ENCODE peak calls at places on chromosomes 11 and 22, in four cellular contexts. H is skeletal muscle cell; P is stimulated activated CD8-positive, alpha-beta memory T cell treated with anti-CD3 and anti-CD28 coated beads, Interleukin-15, amount 100 ng/mL, for 1 hour; M is naive B cell. R is an unnamed sample.

GRCh38 chr11:70220136-70220535 is 17.0 kb downstream of the FADD start:
- DNase-seq in H (no peak), M (no peak), P (no peak), R (no peak)

GRCh38 chr11:45530776-45531175 is 134.6 kb downstream of the CHST1 start:
- DNase-seq in H (no peak), P (no peak), M (no peak), R (no peak)

GRCh38 chr11:108654994-108655631 is 9.8 kb upstream of the DDX10 start:
- DNase-seq in M (no peak), P (no peak), H (no peak), R (peak)

GRCh38 chr11:101306721-101307120 is 177.1 kb upstream of the PGR start:
- DNase-seq in P (no peak), M (no peak), H (no peak), R (no peak)

GRCh38 chr11:104254347-104254746 is 90.4 kb upstream of the PDGFD start:
- DNase-seq in P (no peak), M (no peak), H (peak), R (peak)

GRCh38 chr11:71395010-71395560 is 53.1 kb downstream of the DHCR7 start:
- DNase-seq in P (no peak), H (no peak), M (no peak), R (peak)

GRCh38 chr22:43515902-43516301 is 104.1 kb downstream of the MPPED1 start:
- DNase-seq in P (no peak), M (no peak), H (no peak), R (peak)

GRCh38 chr11:133011604-133012003 is 520.7 kb downstream of the OPCML start:
- DNase-seq in M (no peak), P (no peak), H (no peak), R (no peak)

GRCh38 chr22:37940698-37941376 is 12.6 kb downstream of the C22orf23 start:
- DNase-seq in P (no peak), M (no peak), H (peak), R (no peak)

GRCh38 chr11:105181521-105181920 is 42.0 kb upstream of the CARD18 start:
- DNase-seq in P (no peak), M (no peak), H (peak), R (no peak)

GRCh38 chr11:76077575-76078150 is 128.6 kb downstream of the WNT11 start:
- DNase-seq in H (no peak), P (no peak), M (peak), R (no peak)

GRCh38 chr11:2448661-2449547 is 4.1 kb downstream of the KCNQ1 start:
- DNase-seq in M (no peak), P (no peak), H (no peak), R (no peak)

GRCh38 chr22:50293441-50294318 is 13.8 kb downstream of the PLXNB2 start:
- DNase-seq in H (no peak), P (no peak), M (peak), R (no peak)

GRCh38 chr22:30015846-30016245 is 64.4 kb upstream of the HORMAD2 start:
- DNase-seq in H (peak), M (no peak), P (no peak), R (no peak)

GRCh38 chr22:42977574-42977973 is 37.4 kb downstream of the PACSIN2 start:
- DNase-seq in H (no peak), P (no peak), M (peak), R (peak)

GRCh38 chr22:32628626-32629587 is 154.3 kb downstream of the FBXO7 start:
- DNase-seq in P (no peak), M (no peak), H (no peak), R (no peak)

GRCh38 chr11:12995823-12996222 is 13.3 kb upstream of the RASSF10 start:
- DNase-seq in M (no peak), H (no peak), P (no peak), R (no peak)

GRCh38 chr22:31951201-31952093 is 7.1 kb downstream of the YWHAH start:
- DNase-seq in P (no peak), M (no peak), H (no peak), R (no peak)

GRCh38 chr11:69076129-69076791 is 27.5 kb downstream of the TPCN2 start:
- DNase-seq in M (no peak), P (no peak), H (no peak), R (no peak)

GRCh38 chr11:47587733-47588326 is 1.4 kb downstream of the FAM180B start:
- DNase-seq in H (no peak), P (no peak), M (no peak), R (no peak)

GRCh38 chr22:22156716-22157499 is 87.7 kb upstream of the VPREB1 start:
- DNase-seq in H (peak), M (peak), P (peak), R (peak)

GRCh38 chr11:125397421-125397820 is 98.6 kb downstream of the FEZ1 start:
- DNase-seq in H (no peak), P (no peak), M (no peak), R (no peak)

GRCh38 chr11:1888811-1889526 is 2.7 kb downstream of the PRR33 start:
- DNase-seq in P (peak), M (peak), H (no peak), R (no peak)

GRCh38 chr22:38696606-38697005 is 4.1 kb downstream of the JOSD1 start:
- DNase-seq in P (no peak), M (no peak), H (no peak), R (no peak)

GRCh38 chr22:20000246-20001081 is 16.2 kb downstream of the ARVCF start:
- DNase-seq in M (no peak), P (no peak), H (no peak), R (peak)

GRCh38 chr11:64542172-64543125 is 48.6 kb upstream of the SLC22A12 start:
- DNase-seq in P (no peak), M (no peak), H (no peak), R (no peak)

GRCh38 chr22:43172191-43172590 is 14.7 kb downstream of the TTLL12 start:
- DNase-seq in M (no peak), P (no peak), H (no peak), R (no peak)

GRCh38 chr22:40746428-40747220 is 67.3 kb downstream of the MCHR1 start:
- DNase-seq in P (no peak), M (no peak), H (no peak), R (no peak)

GRCh38 chr11:119615003-119615878 is 113.8 kb downstream of the NECTIN1 start:
- DNase-seq in P (no peak), M (no peak), H (no peak), R (no peak)

GRCh38 chr22:42553475-42554361 is at the start of gene SERHL2:
- DNase-seq in M (peak), H (peak), P (peak), R (peak)

GRCh38 chr22:45155050-45155840 is 8.5 kb upstream of the NUP50 start:
- DNase-seq in M (no peak), P (no peak), H (peak), R (no peak)

R was measured in WERI-Rb-1.